ENCODE peak calls at places on chromosomes 3 and 15, in nine cellular contexts. I, Z, V, Q, W, U, X, L and O are unnamed samples.

GRCh38 chr15:60704129-60704528 is 225.2 kb upstream of the ICE2 start:
- DNase-seq in I (no peak), V (no peak), Q (no peak), X (no peak), W (no peak), Z (no peak), U (no peak), L (no peak), O (no peak)

GRCh38 chr3:174413057-174413912 is 445.8 kb upstream of the NAALADL2 start:
- DNase-seq in U (no peak), X (no peak), I (no peak), L (no peak), W (no peak), Q (no peak), Z (no peak), V (no peak), O (no peak)

GRCh38 chr3:147038456-147038855 is 367.9 kb downstream of the ZIC4 start:
- DNase-seq in X (no peak), I (peak), U (no peak), L (no peak), Z (no peak), V (no peak), Q (no peak), W (no peak), O (no peak)

GRCh38 chr3:57942872-57943283 is 65.3 kb upstream of the FLNB start:
- DNase-seq in I (no peak), X (no peak), Z (no peak), U (peak), Q (peak), L (no peak), W (no peak), V (no peak), O (peak)

GRCh38 chr15:55970286-55970685 is 23.1 kb downstream of the NEDD4 start:
- DNase-seq in W (no peak), I (no peak), Z (no peak), V (no peak), X (no peak), L (no peak), Q (no peak), U (no peak), O (no peak)

GRCh38 chr15:39801641-39802309 is 19.1 kb upstream of the FSIP1 start:
- DNase-seq in I (peak), W (no peak), U (no peak), Z (peak), X (no peak), V (peak), Q (no peak), L (no peak), O (no peak)

GRCh38 chr15:44729394-44729913 is 6.9 kb upstream of the TRIM69 start:
- DNase-seq in V (peak), W (no peak), U (no peak), L (no peak), Z (no peak), X (no peak), I (peak), Q (peak), O (no peak)

GRCh38 chr3:39154323-39155021 is 1.1 kb upstream of the CSRNP1 start:
- DNase-seq in V (no peak), X (no peak), Z (no peak), W (no peak), Q (no peak), U (no peak), I (peak), L (no peak), O (peak)

GRCh38 chr3:114449271-114450007 is 155.6 kb downstream of the TIGIT start:
- DNase-seq in L (no peak), X (no peak), I (no peak), Z (peak), V (peak), Q (no peak), W (no peak), U (no peak), O (no peak)

GRCh38 chr3:172673210-172673679 is 37.6 kb downstream of the NCEH1 start:
- DNase-seq in Z (peak), V (peak), U (peak), L (no peak), X (peak), Q (peak), I (peak), W (no peak), O (peak)

GRCh38 chr3:152200476-152201422 is 68.0 kb upstream of the MBNL1 start:
- DNase-seq in W (no peak), Q (no peak), Z (no peak), L (no peak), X (no peak), V (peak), I (no peak), U (no peak), O (no peak)

GRCh38 chr15:87362531-87362930 is 894.0 kb downstream of the NTRK3 start:
- DNase-seq in I (peak), X (no peak), Q (no peak), W (no peak), L (no peak), Z (no peak), V (no peak), U (no peak), O (no peak)